ENCODE peak calls at places on chromosomes 5 and 9, in nine cellular contexts. One of them, this sample, is unnamed.

GRCh38 chr9:113399646-113400200 is 1.4 kb downstream of the ALAD start:
- DNase-seq in foreskin keratinocyte: no peak
- DNase-seq in neural progenitor cell: no peak
- DNase-seq in heart right ventricle: no peak
- DNase-seq in A549: no peak
- DNase-seq in right atrium auricular region: no peak
- DNase-seq in left lung: no peak
- DNase-seq in OCI-LY7: no peak
- DNase-seq in ovary: no peak
- DNase-seq in this sample: no peak

GRCh38 chr9:110148868-110149267 is 59.1 kb downstream of the C9orf152 start:
- DNase-seq in neural progenitor cell: no peak
- DNase-seq in ovary: no peak
- DNase-seq in right atrium auricular region: no peak
- DNase-seq in left lung: no peak
- DNase-seq in OCI-LY7: peak
- DNase-seq in foreskin keratinocyte: no peak
- DNase-seq in heart right ventricle: no peak
- DNase-seq in A549: no peak
- DNase-seq in this sample: no peak

GRCh38 chr5:125394661-125395280 is 648.3 kb upstream of the ZNF608 start:
- DNase-seq in heart right ventricle: no peak
- DNase-seq in left lung: no peak
- DNase-seq in foreskin keratinocyte: peak
- DNase-seq in OCI-LY7: no peak
- DNase-seq in right atrium auricular region: no peak
- DNase-seq in A549: no peak
- DNase-seq in ovary: no peak
- DNase-seq in neural progenitor cell: no peak
- DNase-seq in this sample: peak

GRCh38 chr5:100840364-100840763 is 62.7 kb downstream of the ST8SIA4 start:
- DNase-seq in right atrium auricular region: no peak
- DNase-seq in A549: peak
- DNase-seq in heart right ventricle: no peak
- DNase-seq in ovary: no peak
- DNase-seq in left lung: no peak
- DNase-seq in foreskin keratinocyte: peak
- DNase-seq in OCI-LY7: peak
- DNase-seq in neural progenitor cell: no peak
- DNase-seq in this sample: peak

GRCh38 chr9:92970467-92970923 is 23.2 kb downstream of the FGD3 start:
- DNase-seq in heart right ventricle: no peak
- DNase-seq in ovary: no peak
- DNase-seq in foreskin keratinocyte: peak
- DNase-seq in left lung: no peak
- DNase-seq in A549: no peak
- DNase-seq in right atrium auricular region: no peak
- DNase-seq in OCI-LY7: no peak
- DNase-seq in neural progenitor cell: peak
- DNase-seq in this sample: peak

GRCh38 chr9:127813739-127814226 is 11.1 kb downstream of the FPGS start:
- DNase-seq in neural progenitor cell: no peak
- DNase-seq in ovary: peak
- DNase-seq in right atrium auricular region: no peak
- DNase-seq in heart right ventricle: peak
- DNase-seq in OCI-LY7: no peak
- DNase-seq in left lung: no peak
- DNase-seq in A549: no peak
- DNase-seq in foreskin keratinocyte: no peak
- DNase-seq in this sample: no peak

GRCh38 chr5:27473300-27474053 is 435.1 kb upstream of the CDH9 start:
- DNase-seq in OCI-LY7: no peak
- DNase-seq in heart right ventricle: no peak
- DNase-seq in foreskin keratinocyte: no peak
- DNase-seq in neural progenitor cell: peak
- DNase-seq in right atrium auricular region: no peak
- DNase-seq in left lung: no peak
- DNase-seq in A549: peak
- DNase-seq in ovary: no peak
- DNase-seq in this sample: no peak

GRCh38 chr9:86586144-86586494 is 231.9 kb upstream of the TUT7 start:
- DNase-seq in left lung: no peak
- DNase-seq in neural progenitor cell: no peak
- DNase-seq in A549: no peak
- DNase-seq in ovary: no peak
- DNase-seq in OCI-LY7: no peak
- DNase-seq in right atrium auricular region: no peak
- DNase-seq in foreskin keratinocyte: no peak
- DNase-seq in heart right ventricle: no peak
- DNase-seq in this sample: no peak

GRCh38 chr5:127870914-127871313 is 167.7 kb downstream of the CCDC192 start:
- DNase-seq in right atrium auricular region: peak
- DNase-seq in OCI-LY7: no peak
- DNase-seq in foreskin keratinocyte: no peak
- DNase-seq in left lung: peak
- DNase-seq in neural progenitor cell: peak
- DNase-seq in ovary: peak
- DNase-seq in heart right ventricle: peak
- DNase-seq in A549: no peak
- DNase-seq in this sample: no peak

GRCh38 chr9:100355561-100355960 is 2.8 kb upstream of the TEX10 start:
- DNase-seq in OCI-LY7: peak
- DNase-seq in A549: no peak
- DNase-seq in left lung: no peak
- DNase-seq in foreskin keratinocyte: no peak
- DNase-seq in neural progenitor cell: no peak
- DNase-seq in ovary: no peak
- DNase-seq in heart right ventricle: no peak
- DNase-seq in right atrium auricular region: no peak
- DNase-seq in this sample: no peak

GRCh38 chr5:123472150-123472549 is 39.8 kb upstream of the CSNK1G3 start:
- DNase-seq in OCI-LY7: no peak
- DNase-seq in neural progenitor cell: no peak
- DNase-seq in ovary: no peak
- DNase-seq in left lung: no peak
- DNase-seq in heart right ventricle: no peak
- DNase-seq in A549: no peak
- DNase-seq in foreskin keratinocyte: no peak
- DNase-seq in right atrium auricular region: no peak
- DNase-seq in this sample: no peak

GRCh38 chr5:118937393-118938061 is 50.8 kb downstream of the DTWD2 start:
- DNase-seq in foreskin keratinocyte: no peak
- DNase-seq in OCI-LY7: no peak
- DNase-seq in ovary: no peak
- DNase-seq in A549: no peak
- DNase-seq in left lung: no peak
- DNase-seq in neural progenitor cell: peak
- DNase-seq in right atrium auricular region: no peak
- DNase-seq in heart right ventricle: no peak
- DNase-seq in this sample: no peak

GRCh38 chr5:169801324-169801777 is 164.3 kb downstream of the DOCK2 start:
- DNase-seq in right atrium auricular region: no peak
- DNase-seq in foreskin keratinocyte: no peak
- DNase-seq in heart right ventricle: no peak
- DNase-seq in neural progenitor cell: no peak
- DNase-seq in OCI-LY7: no peak
- DNase-seq in left lung: no peak
- DNase-seq in ovary: no peak
- DNase-seq in A549: peak
- DNase-seq in this sample: peak

GRCh38 chr5:3342271-3343100 is 253.1 kb upstream of the IRX1 start:
- DNase-seq in neural progenitor cell: no peak
- DNase-seq in heart right ventricle: no peak
- DNase-seq in A549: no peak
- DNase-seq in OCI-LY7: no peak
- DNase-seq in ovary: no peak
- DNase-seq in foreskin keratinocyte: no peak
- DNase-seq in left lung: no peak
- DNase-seq in right atrium auricular region: no peak
- DNase-seq in this sample: no peak

GRCh38 chr5:103808464-103809106 is 246.0 kb upstream of the NUDT12 start:
- DNase-seq in foreskin keratinocyte: peak
- DNase-seq in left lung: no peak
- DNase-seq in ovary: no peak
- DNase-seq in heart right ventricle: no peak
- DNase-seq in neural progenitor cell: peak
- DNase-seq in OCI-LY7: peak
- DNase-seq in A549: peak
- DNase-seq in right atrium auricular region: no peak
- DNase-seq in this sample: peak

DNA sequence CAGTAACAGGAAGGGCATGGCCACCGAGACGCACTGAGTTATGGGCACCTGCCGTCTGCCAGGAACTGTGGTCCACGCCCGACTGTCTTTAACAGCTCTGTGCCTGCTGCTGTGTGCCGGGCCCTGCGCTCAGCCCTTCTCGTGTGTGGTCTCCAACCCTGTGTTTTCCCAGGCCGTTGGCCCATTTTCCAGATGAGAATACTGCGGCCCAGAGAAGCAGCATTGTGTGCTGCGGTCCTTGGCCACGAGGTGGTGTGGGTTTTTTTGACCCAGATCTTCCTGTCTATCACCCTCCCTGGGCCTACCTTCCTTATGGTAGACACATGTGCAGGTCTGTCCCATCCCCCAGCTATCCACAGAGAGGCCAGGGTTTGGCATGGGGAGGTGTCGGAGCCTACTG is 47.0 kb downstream of the RXRA start:
- DNase-seq in OCI-LY7: no peak
- DNase-seq in ovary: no peak
- DNase-seq in neural progenitor cell: no peak
- DNase-seq in left lung: no peak
- DNase-seq in A549: no peak
- DNase-seq in right atrium auricular region: no peak
- DNase-seq in heart right ventricle: no peak
- DNase-seq in foreskin keratinocyte: no peak
- DNase-seq in this sample: no peak
- TF ChIP-seq CTCF in OCI-LY7: peak
- TF ChIP-seq CTCF in ovary: no peak
- TF ChIP-seq CTCF in neural progenitor cell: no peak
- TF ChIP-seq CTCF in left lung: no peak
- TF ChIP-seq CTCF in A549: no peak
- TF ChIP-seq CTCF in right atrium auricular region: no peak
- TF ChIP-seq CTCF in heart right ventricle: no peak
- TF ChIP-seq CTCF in foreskin keratinocyte: peak
- TF ChIP-seq CTCF in this sample: no peak

DNA sequence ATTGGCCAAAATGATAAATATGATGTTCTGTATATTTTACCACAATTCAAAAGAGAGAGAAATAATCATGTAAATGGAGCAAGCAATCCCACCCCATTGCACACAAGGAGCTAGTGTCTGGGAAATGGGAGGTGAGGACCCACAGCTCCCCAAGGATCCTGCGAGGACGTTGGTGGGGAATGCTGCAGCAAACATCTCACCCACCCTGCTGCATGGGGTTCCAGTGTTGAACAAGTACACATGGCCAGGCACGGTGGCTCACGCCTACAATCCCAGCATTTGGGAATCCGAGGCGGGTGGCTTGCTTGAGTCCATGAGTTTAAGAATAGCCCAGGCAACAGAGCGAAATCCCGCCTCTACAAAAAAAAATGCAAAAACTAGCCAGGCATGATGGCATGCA is 29.0 kb downstream of the STK10 start:
- DNase-seq in right atrium auricular region: no peak
- DNase-seq in foreskin keratinocyte: no peak
- DNase-seq in OCI-LY7: peak
- DNase-seq in ovary: no peak
- DNase-seq in left lung: peak
- DNase-seq in heart right ventricle: no peak
- DNase-seq in neural progenitor cell: no peak
- DNase-seq in A549: no peak
- DNase-seq in this sample: no peak
- H3K27ac ChIP-seq in right atrium auricular region: no peak
- H3K27ac ChIP-seq in foreskin keratinocyte: no peak
- H3K27ac ChIP-seq in OCI-LY7: peak
- H3K27ac ChIP-seq in ovary: no peak
- H3K27ac ChIP-seq in left lung: no peak
- H3K27ac ChIP-seq in heart right ventricle: no peak
- H3K27ac ChIP-seq in neural progenitor cell: no peak
- H3K27ac ChIP-seq in A549: no peak
- H3K27ac ChIP-seq in this sample: no peak

DNA sequence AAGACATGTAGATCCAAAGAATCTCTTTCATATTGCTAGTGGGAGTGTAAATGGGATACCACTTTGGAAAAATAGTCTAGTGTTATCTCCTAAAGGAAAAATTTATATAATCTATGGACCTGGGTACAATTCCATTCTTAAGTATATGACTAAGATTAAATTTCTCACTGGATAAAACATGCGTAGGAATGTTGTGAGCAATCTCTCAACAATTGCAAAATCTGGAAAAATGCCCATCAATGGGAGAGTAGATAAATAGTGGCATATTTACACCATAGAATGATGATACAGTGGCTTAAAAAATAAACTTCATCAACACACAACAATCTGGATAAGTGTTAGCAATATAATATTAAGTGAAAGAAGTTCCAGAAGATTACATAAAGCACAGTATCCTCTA is 469.5 kb downstream of the MAN2A1 start:
- DNase-seq in OCI-LY7: no peak
- DNase-seq in foreskin keratinocyte: peak
- DNase-seq in A549: no peak
- DNase-seq in right atrium auricular region: no peak
- DNase-seq in neural progenitor cell: no peak
- DNase-seq in left lung: no peak
- DNase-seq in heart right ventricle: no peak
- DNase-seq in ovary: no peak
- DNase-seq in this sample: peak
- TF ChIP-seq CTCF in OCI-LY7: no peak
- TF ChIP-seq CTCF in foreskin keratinocyte: no peak
- TF ChIP-seq CTCF in A549: no peak
- TF ChIP-seq CTCF in right atrium auricular region: no peak
- TF ChIP-seq CTCF in neural progenitor cell: no peak
- TF ChIP-seq CTCF in left lung: no peak
- TF ChIP-seq CTCF in heart right ventricle: no peak
- TF ChIP-seq CTCF in ovary: no peak
- TF ChIP-seq CTCF in this sample: no peak

GRCh38 chr5:108079754-108080153 is 302.1 kb downstream of the FBXL17 start:
- DNase-seq in A549: no peak
- DNase-seq in ovary: no peak
- DNase-seq in right atrium auricular region: no peak
- DNase-seq in foreskin keratinocyte: no peak
- DNase-seq in OCI-LY7: no peak
- DNase-seq in heart right ventricle: no peak
- DNase-seq in left lung: no peak
- DNase-seq in neural progenitor cell: no peak
- DNase-seq in this sample: no peak
- H3K27ac ChIP-seq in A549: no peak
- H3K27ac ChIP-seq in ovary: no peak
- H3K27ac ChIP-seq in right atrium auricular region: no peak
- H3K27ac ChIP-seq in foreskin keratinocyte: no peak
- H3K27ac ChIP-seq in OCI-LY7: no peak
- H3K27ac ChIP-seq in heart right ventricle: no peak
- H3K27ac ChIP-seq in left lung: no peak
- H3K27ac ChIP-seq in neural progenitor cell: peak
- H3K27ac ChIP-seq in this sample: no peak